ENCODE peak calls at places on chromosomes 2 and 18, in nine cellular contexts. One of them, this sample, is unnamed.
A peak's percentile ranks its signal among the peaks of the same experiment; 100 is the strongest.

GRCh38 chr2:110828330-110828729 is 96.0 kb downstream of the ACOXL start:
- ATAC-seq in aorta: no peak
- ATAC-seq in activated CD8-positive, alpha-beta memory T cell treated with anti-CD3 and anti-CD28 coated beads, Interleukin-2, amount 10 ng/mL, durations not matched to agents 7 days and 5 days: no peak
- ATAC-seq in heart left ventricle: no peak
- ATAC-seq in stimulated activated naive CD8-positive, alpha-beta T cell treated with anti-CD3 and anti-CD28 coated beads, Interleukin-15, amount 100 ng/mL, for 72 hours: no peak
- ATAC-seq in HCT116: no peak
- ATAC-seq in A549: peak; percentile 71
- ATAC-seq in PC-3: no peak
- ATAC-seq in activated T-helper 17 cell treated with anti-CD3 and anti-CD28 coated beads, Interleukin-2, amount 50 U/mL, for 72 hours: no peak
- ATAC-seq in this sample: no peak

GRCh38 chr2:120736955-120737801 is 1.5 kb downstream of the GLI2 start:
- ATAC-seq in aorta: peak; percentile 69
- ATAC-seq in activated CD8-positive, alpha-beta memory T cell treated with anti-CD3 and anti-CD28 coated beads, Interleukin-2, amount 10 ng/mL, durations not matched to agents 7 days and 5 days: no peak
- ATAC-seq in heart left ventricle: peak; percentile 29
- ATAC-seq in stimulated activated naive CD8-positive, alpha-beta T cell treated with anti-CD3 and anti-CD28 coated beads, Interleukin-15, amount 100 ng/mL, for 72 hours: no peak
- ATAC-seq in HCT116: peak; percentile 35
- ATAC-seq in A549: peak; percentile 37
- ATAC-seq in PC-3: peak; percentile 47
- ATAC-seq in activated T-helper 17 cell treated with anti-CD3 and anti-CD28 coated beads, Interleukin-2, amount 50 U/mL, for 72 hours: no peak
- ATAC-seq in this sample: peak; percentile 33

GRCh38 chr2:179022685-179023084 is 27.3 kb downstream of the CCDC141 start:
- ATAC-seq in aorta: no peak
- ATAC-seq in activated CD8-positive, alpha-beta memory T cell treated with anti-CD3 and anti-CD28 coated beads, Interleukin-2, amount 10 ng/mL, durations not matched to agents 7 days and 5 days: no peak
- ATAC-seq in heart left ventricle: peak; percentile 58
- ATAC-seq in stimulated activated naive CD8-positive, alpha-beta T cell treated with anti-CD3 and anti-CD28 coated beads, Interleukin-15, amount 100 ng/mL, for 72 hours: no peak
- ATAC-seq in HCT116: no peak
- ATAC-seq in A549: no peak
- ATAC-seq in PC-3: no peak
- ATAC-seq in activated T-helper 17 cell treated with anti-CD3 and anti-CD28 coated beads, Interleukin-2, amount 50 U/mL, for 72 hours: no peak
- ATAC-seq in this sample: no peak

GRCh38 chr18:62354171-62354570 is 29.1 kb downstream of the TNFRSF11A start:
- ATAC-seq in aorta: no peak
- ATAC-seq in activated CD8-positive, alpha-beta memory T cell treated with anti-CD3 and anti-CD28 coated beads, Interleukin-2, amount 10 ng/mL, durations not matched to agents 7 days and 5 days: no peak
- ATAC-seq in heart left ventricle: no peak
- ATAC-seq in stimulated activated naive CD8-positive, alpha-beta T cell treated with anti-CD3 and anti-CD28 coated beads, Interleukin-15, amount 100 ng/mL, for 72 hours: no peak
- ATAC-seq in HCT116: no peak
- ATAC-seq in A549: no peak
- ATAC-seq in PC-3: no peak
- ATAC-seq in activated T-helper 17 cell treated with anti-CD3 and anti-CD28 coated beads, Interleukin-2, amount 50 U/mL, for 72 hours: no peak
- ATAC-seq in this sample: no peak

GRCh38 chr18:36771246-36771645 is 57.6 kb downstream of the TPGS2 start:
- ATAC-seq in aorta: no peak
- ATAC-seq in activated CD8-positive, alpha-beta memory T cell treated with anti-CD3 and anti-CD28 coated beads, Interleukin-2, amount 10 ng/mL, durations not matched to agents 7 days and 5 days: no peak
- ATAC-seq in heart left ventricle: no peak
- ATAC-seq in stimulated activated naive CD8-positive, alpha-beta T cell treated with anti-CD3 and anti-CD28 coated beads, Interleukin-15, amount 100 ng/mL, for 72 hours: no peak
- ATAC-seq in HCT116: no peak
- ATAC-seq in A549: no peak
- ATAC-seq in PC-3: no peak
- ATAC-seq in activated T-helper 17 cell treated with anti-CD3 and anti-CD28 coated beads, Interleukin-2, amount 50 U/mL, for 72 hours: no peak
- ATAC-seq in this sample: no peak

GRCh38 chr2:120177011-120177621 is 46.1 kb downstream of the TMEM185B start:
- ATAC-seq in aorta: peak; percentile 55
- ATAC-seq in activated CD8-positive, alpha-beta memory T cell treated with anti-CD3 and anti-CD28 coated beads, Interleukin-2, amount 10 ng/mL, durations not matched to agents 7 days and 5 days: peak; percentile 95
- ATAC-seq in heart left ventricle: peak; percentile 28
- ATAC-seq in stimulated activated naive CD8-positive, alpha-beta T cell treated with anti-CD3 and anti-CD28 coated beads, Interleukin-15, amount 100 ng/mL, for 72 hours: peak; percentile 98
- ATAC-seq in HCT116: no peak
- ATAC-seq in A549: no peak
- ATAC-seq in PC-3: no peak
- ATAC-seq in activated T-helper 17 cell treated with anti-CD3 and anti-CD28 coated beads, Interleukin-2, amount 50 U/mL, for 72 hours: peak; percentile 92
- ATAC-seq in this sample: peak; percentile 88

GRCh38 chr2:15412309-15412708 is 148.8 kb downstream of the NBAS start:
- ATAC-seq in aorta: no peak
- ATAC-seq in activated CD8-positive, alpha-beta memory T cell treated with anti-CD3 and anti-CD28 coated beads, Interleukin-2, amount 10 ng/mL, durations not matched to agents 7 days and 5 days: no peak
- ATAC-seq in heart left ventricle: no peak
- ATAC-seq in stimulated activated naive CD8-positive, alpha-beta T cell treated with anti-CD3 and anti-CD28 coated beads, Interleukin-15, amount 100 ng/mL, for 72 hours: no peak
- ATAC-seq in HCT116: no peak
- ATAC-seq in A549: no peak
- ATAC-seq in PC-3: no peak
- ATAC-seq in activated T-helper 17 cell treated with anti-CD3 and anti-CD28 coated beads, Interleukin-2, amount 50 U/mL, for 72 hours: no peak
- ATAC-seq in this sample: no peak

GRCh38 chr2:23293063-23293462 is 91.9 kb upstream of the KLHL29 start:
- ATAC-seq in aorta: no peak
- ATAC-seq in activated CD8-positive, alpha-beta memory T cell treated with anti-CD3 and anti-CD28 coated beads, Interleukin-2, amount 10 ng/mL, durations not matched to agents 7 days and 5 days: no peak
- ATAC-seq in heart left ventricle: no peak
- ATAC-seq in stimulated activated naive CD8-positive, alpha-beta T cell treated with anti-CD3 and anti-CD28 coated beads, Interleukin-15, amount 100 ng/mL, for 72 hours: no peak
- ATAC-seq in HCT116: no peak
- ATAC-seq in A549: no peak
- ATAC-seq in PC-3: no peak
- ATAC-seq in activated T-helper 17 cell treated with anti-CD3 and anti-CD28 coated beads, Interleukin-2, amount 50 U/mL, for 72 hours: no peak
- ATAC-seq in this sample: no peak

GRCh38 chr2:172578054-172578453 is 22.2 kb downstream of the PDK1 start:
- ATAC-seq in aorta: no peak
- ATAC-seq in activated CD8-positive, alpha-beta memory T cell treated with anti-CD3 and anti-CD28 coated beads, Interleukin-2, amount 10 ng/mL, durations not matched to agents 7 days and 5 days: no peak
- ATAC-seq in heart left ventricle: no peak
- ATAC-seq in stimulated activated naive CD8-positive, alpha-beta T cell treated with anti-CD3 and anti-CD28 coated beads, Interleukin-15, amount 100 ng/mL, for 72 hours: no peak
- ATAC-seq in HCT116: no peak
- ATAC-seq in A549: no peak
- ATAC-seq in PC-3: no peak
- ATAC-seq in activated T-helper 17 cell treated with anti-CD3 and anti-CD28 coated beads, Interleukin-2, amount 50 U/mL, for 72 hours: no peak
- ATAC-seq in this sample: no peak

GRCh38 chr2:189545424-189545823 is 35.2 kb downstream of the SLC40A1 start:
- ATAC-seq in aorta: peak; percentile 52
- ATAC-seq in activated CD8-positive, alpha-beta memory T cell treated with anti-CD3 and anti-CD28 coated beads, Interleukin-2, amount 10 ng/mL, durations not matched to agents 7 days and 5 days: no peak
- ATAC-seq in heart left ventricle: peak; percentile 43
- ATAC-seq in stimulated activated naive CD8-positive, alpha-beta T cell treated with anti-CD3 and anti-CD28 coated beads, Interleukin-15, amount 100 ng/mL, for 72 hours: no peak
- ATAC-seq in HCT116: no peak
- ATAC-seq in A549: no peak
- ATAC-seq in PC-3: no peak
- ATAC-seq in activated T-helper 17 cell treated with anti-CD3 and anti-CD28 coated beads, Interleukin-2, amount 50 U/mL, for 72 hours: no peak
- ATAC-seq in this sample: no peak

GRCh38 chr2:12463189-12463588 is 253.5 kb upstream of the TRIB2 start:
- ATAC-seq in aorta: no peak
- ATAC-seq in activated CD8-positive, alpha-beta memory T cell treated with anti-CD3 and anti-CD28 coated beads, Interleukin-2, amount 10 ng/mL, durations not matched to agents 7 days and 5 days: no peak
- ATAC-seq in heart left ventricle: no peak
- ATAC-seq in stimulated activated naive CD8-positive, alpha-beta T cell treated with anti-CD3 and anti-CD28 coated beads, Interleukin-15, amount 100 ng/mL, for 72 hours: no peak
- ATAC-seq in HCT116: no peak
- ATAC-seq in A549: no peak
- ATAC-seq in PC-3: no peak
- ATAC-seq in activated T-helper 17 cell treated with anti-CD3 and anti-CD28 coated beads, Interleukin-2, amount 50 U/mL, for 72 hours: no peak
- ATAC-seq in this sample: no peak

GRCh38 chr2:69386789-69387734 is at the start of gene GFPT1:
- ATAC-seq in aorta: peak; percentile 98
- ATAC-seq in activated CD8-positive, alpha-beta memory T cell treated with anti-CD3 and anti-CD28 coated beads, Interleukin-2, amount 10 ng/mL, durations not matched to agents 7 days and 5 days: peak; percentile 96
- ATAC-seq in heart left ventricle: peak; percentile 94
- ATAC-seq in stimulated activated naive CD8-positive, alpha-beta T cell treated with anti-CD3 and anti-CD28 coated beads, Interleukin-15, amount 100 ng/mL, for 72 hours: peak; percentile 96
- ATAC-seq in HCT116: peak; percentile 97
- ATAC-seq in A549: peak; percentile 93
- ATAC-seq in PC-3: peak; percentile 96
- ATAC-seq in activated T-helper 17 cell treated with anti-CD3 and anti-CD28 coated beads, Interleukin-2, amount 50 U/mL, for 72 hours: peak; percentile 97
- ATAC-seq in this sample: peak; percentile 98

This sample was measured in esophagus mucosa.